ENCODE peak calls at places on chromosomes 2 and 18, in eight cellular contexts. T is A549, Z is stomach, V is H1, S is transverse colon, Y is GM12878, Q is HepG2, W is tibial nerve. X is an unnamed sample.

GRCh38 chr2:19722486-19723420 is 179.0 kb downstream of the TTC32 start:
- DNase-seq in T (no peak), Z (no peak), V (no peak), S (no peak), Y (no peak), Q (no peak), W (no peak), X (no peak)

GRCh38 chr18:66761166-66761565 is 157.3 kb upstream of the CDH19 start:
- DNase-seq in T (no peak), Z (no peak), V (no peak), S (no peak), Y (no peak), Q (no peak), W (no peak), X (no peak)

GRCh38 chr2:201235865-201236811 is 24.2 kb upstream of the CASP8 start:
- DNase-seq in T (no peak), Z (no peak), V (peak), S (peak), Y (no peak), Q (peak), W (peak), X (peak)

GRCh38 chr2:21912405-21912804 is 788.6 kb downstream of the TDRD15 start:
- DNase-seq in T (no peak), Z (no peak), V (no peak), S (no peak), Y (no peak), Q (no peak), W (no peak), X (no peak)

GRCh38 chr18:56148373-56148772 is 490.0 kb downstream of the TXNL1 start:
- DNase-seq in T (no peak), Z (no peak), V (no peak), S (no peak), Y (no peak), Q (no peak), W (no peak), X (no peak)

GRCh38 chr2:101806123-101806522 is 108.6 kb downstream of the MAP4K4 start:
- DNase-seq in T (peak), Z (no peak), V (no peak), S (no peak), Y (no peak), Q (peak), W (no peak), X (no peak)

GRCh38 chr2:240287011-240287410 is 146.6 kb upstream of the OTOS start:
- DNase-seq in T (no peak), Z (no peak), V (peak), S (no peak), Y (no peak), Q (no peak), W (no peak), X (peak)

GRCh38 chr2:45993476-45993991 is 303.7 kb upstream of the EPAS1 start:
- DNase-seq in T (peak), Z (peak), V (peak), S (peak), Y (peak), Q (peak), W (peak), X (peak)

GRCh38 chr2:222904557-222905258 is 43.9 kb downstream of the ACSL3 start:
- DNase-seq in T (no peak), Z (no peak), V (no peak), S (no peak), Y (no peak), Q (no peak), W (no peak), X (no peak)

GRCh38 chr2:109349555-109350430 is 220.8 kb downstream of the SH3RF3 start:
- DNase-seq in T (no peak), Z (peak), V (peak), S (no peak), Y (no peak), Q (no peak), W (no peak), X (peak)
- TF ChIP-seq EP300 in T (no peak), Z (no peak), V (no peak), S (no peak), Y (no peak), Q (no peak), W (no peak), X (no peak)

GRCh38 chr2:51329512-51329911 is 297.6 kb upstream of the NRXN1 start:
- DNase-seq in T (no peak), Z (no peak), V (no peak), S (no peak), Y (no peak), Q (no peak), W (no peak), X (no peak)

DNA sequence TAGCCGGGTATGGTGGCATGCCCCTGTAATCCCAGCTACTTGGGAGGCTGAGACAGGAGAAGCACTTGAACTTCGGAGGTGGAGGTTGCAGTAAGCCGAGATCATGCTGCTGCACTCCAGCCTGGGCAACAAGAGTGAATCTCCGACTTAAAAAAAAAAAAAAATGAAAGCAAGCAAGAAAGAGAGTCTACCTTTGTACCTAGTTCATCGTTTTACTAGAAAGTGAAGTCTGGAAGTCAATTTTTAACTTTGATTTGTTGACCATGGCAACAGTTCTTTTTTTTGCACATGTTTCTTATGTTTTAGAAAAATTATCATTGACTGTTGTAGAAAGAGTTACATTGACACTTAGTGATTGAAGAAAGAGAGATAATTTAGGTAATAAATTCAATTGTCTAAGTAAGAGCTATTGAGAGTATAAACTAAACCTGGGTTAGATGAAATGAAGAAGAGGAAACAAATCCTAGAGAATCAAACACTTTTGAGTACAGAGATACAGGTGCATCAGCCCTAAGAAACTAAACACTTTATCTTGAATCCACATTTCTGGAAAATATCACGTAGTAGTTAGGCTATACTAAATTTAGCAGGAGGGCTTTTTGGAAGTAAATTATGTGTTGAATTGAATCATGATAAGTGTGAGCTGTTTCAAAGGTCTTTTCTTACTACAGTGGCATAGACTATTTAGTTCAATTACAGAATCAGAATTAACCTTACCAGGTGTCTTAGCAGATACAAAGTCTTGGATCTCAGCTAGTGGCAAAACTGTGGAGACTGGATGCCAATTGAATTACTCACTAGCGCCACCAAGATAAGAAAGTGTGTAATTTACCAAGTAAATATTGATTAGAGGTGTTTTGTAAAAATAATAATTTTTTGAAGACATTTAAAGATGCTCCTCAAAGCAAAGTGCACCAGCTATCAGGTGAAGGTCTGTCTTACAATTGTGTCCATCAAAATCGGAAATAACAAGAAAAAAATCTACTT is 303.4 kb upstream of the NRXN1 start:
- DNase-seq in T (no peak), Z (no peak), V (no peak), S (no peak), Y (no peak), Q (no peak), W (no peak), X (no peak)
- TF ChIP-seq CTCF in T (no peak), Z (no peak), V (peak), S (no peak), Y (no peak), Q (no peak), W (no peak), X (no peak)

GRCh38 chr2:134138115-134138514 is 115.8 kb upstream of the MGAT5 start:
- DNase-seq in T (no peak), Z (no peak), V (no peak), S (no peak), Y (no peak), Q (no peak), W (no peak), X (no peak)

GRCh38 chr2:134134827-134135226 is 119.0 kb upstream of the MGAT5 start:
- DNase-seq in T (no peak), Z (no peak), V (no peak), S (no peak), Y (no peak), Q (no peak), W (no peak), X (no peak)

GRCh38 chr2:134135793-134136192 is 118.1 kb upstream of the MGAT5 start:
- DNase-seq in T (no peak), Z (no peak), V (no peak), S (no peak), Y (no peak), Q (no peak), W (no peak), X (no peak)

GRCh38 chr2:134136702-134137101 is 117.2 kb upstream of the MGAT5 start:
- DNase-seq in T (no peak), Z (peak), V (no peak), S (no peak), Y (no peak), Q (no peak), W (no peak), X (no peak)

GRCh38 chr2:134137182-134137595 is 116.7 kb upstream of the MGAT5 start:
- DNase-seq in T (no peak), Z (peak), V (no peak), S (no peak), Y (no peak), Q (no peak), W (no peak), X (no peak)
- H3K4me3 ChIP-seq in T (no peak), Z (no peak), V (no peak), S (no peak), Y (peak), Q (no peak), W (no peak), X (peak)

DNA sequence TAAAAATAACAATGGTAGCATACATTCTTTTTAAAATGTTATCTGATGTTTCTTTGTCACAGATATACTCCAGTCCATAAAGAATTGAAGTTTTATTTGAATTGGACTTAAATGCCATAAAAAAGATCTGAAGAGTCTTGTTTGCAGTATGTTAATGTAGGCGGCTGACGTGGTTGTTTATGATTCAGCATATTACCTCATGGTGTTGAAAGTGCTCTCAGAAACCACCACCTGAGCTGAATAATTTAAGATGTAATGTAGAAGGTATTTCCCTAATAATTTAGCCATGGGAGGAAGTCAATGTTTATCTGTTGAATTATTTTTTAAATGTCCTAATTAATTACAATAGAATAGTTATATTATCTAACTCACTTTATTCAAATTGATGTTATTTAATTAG is 58.6 kb upstream of the CHN1 start:
- DNase-seq in T (no peak), Z (no peak), V (no peak), S (no peak), Y (no peak), Q (peak), W (no peak), X (no peak)
- TF ChIP-seq EP300 in T (no peak), Z (no peak), V (no peak), S (no peak), Y (no peak), Q (no peak), W (no peak), X (no peak)

GRCh38 chr18:32418148-32418547 is 52.5 kb downstream of the GAREM1 start:
- DNase-seq in T (no peak), Z (no peak), V (no peak), S (no peak), Y (no peak), Q (peak), W (no peak), X (no peak)
- TF ChIP-seq CTCF in T (no peak), Z (no peak), V (no peak), S (no peak), Y (no peak), Q (no peak), W (no peak), X (no peak)

DNA sequence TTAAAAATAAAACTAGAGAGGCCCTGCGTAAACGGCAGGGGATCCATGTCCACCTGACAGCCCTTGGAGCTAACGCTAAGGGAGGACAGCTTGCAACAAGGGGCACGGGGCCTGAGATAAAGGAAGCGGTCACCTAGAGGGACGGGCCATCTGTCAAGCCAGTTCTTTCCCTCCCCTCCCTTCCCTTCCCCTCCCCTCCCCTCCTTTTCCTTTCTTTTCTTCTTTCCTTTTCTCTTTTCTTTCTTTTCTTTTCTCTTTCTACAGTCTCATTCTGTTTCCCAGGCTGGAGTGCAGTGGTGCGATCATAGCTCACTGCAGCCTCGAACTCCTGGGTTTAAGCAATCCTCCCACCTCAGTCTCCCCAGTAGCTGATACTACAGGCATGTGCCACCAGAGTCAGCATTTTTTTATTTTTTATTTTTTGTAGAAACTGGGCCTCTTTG is 34.5 kb upstream of the CTAGE1 start:
- DNase-seq in T (no peak), Z (no peak), V (no peak), S (no peak), Y (no peak), Q (no peak), W (no peak), X (no peak)
- H3K4me3 ChIP-seq in T (no peak), Z (no peak), V (peak), S (no peak), Y (no peak), Q (no peak), W (no peak), X (no peak)

DNA sequence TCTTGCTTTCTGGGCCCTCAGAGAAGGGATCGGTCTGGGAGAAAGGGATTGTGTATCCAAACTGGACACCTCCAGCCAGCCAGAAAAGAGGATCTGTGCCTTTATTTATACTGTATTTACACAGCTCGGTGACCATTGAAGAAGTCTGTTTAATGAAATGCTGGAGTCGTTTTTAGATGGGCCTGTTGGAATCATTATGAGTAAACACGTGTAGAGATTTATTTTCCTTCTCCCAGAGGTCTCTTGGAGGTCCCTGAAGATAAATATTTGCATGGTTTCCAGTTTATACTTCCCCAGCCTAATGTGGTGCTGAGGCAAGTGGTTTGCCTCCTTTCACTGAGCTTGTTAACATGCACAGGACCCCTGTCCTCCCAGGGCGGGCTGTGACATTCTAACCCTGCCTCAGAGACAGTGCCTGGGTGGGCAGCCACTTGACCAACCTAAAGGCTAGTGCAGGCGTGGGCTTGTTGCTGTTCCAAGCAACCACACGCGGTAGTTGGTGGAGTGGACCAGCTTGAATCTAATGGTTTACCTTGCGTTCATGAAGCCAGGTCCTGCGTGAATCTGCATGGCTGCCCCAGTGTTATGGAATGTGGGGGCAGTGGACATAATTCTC is 130.0 kb upstream of the DLX2 start:
- DNase-seq in T (no peak), Z (no peak), V (no peak), S (no peak), Y (no peak), Q (no peak), W (no peak), X (no peak)
- TF ChIP-seq EP300 in T (no peak), Z (no peak), V (no peak), S (no peak), Y (no peak), Q (no peak), W (no peak), X (no peak)

DNA sequence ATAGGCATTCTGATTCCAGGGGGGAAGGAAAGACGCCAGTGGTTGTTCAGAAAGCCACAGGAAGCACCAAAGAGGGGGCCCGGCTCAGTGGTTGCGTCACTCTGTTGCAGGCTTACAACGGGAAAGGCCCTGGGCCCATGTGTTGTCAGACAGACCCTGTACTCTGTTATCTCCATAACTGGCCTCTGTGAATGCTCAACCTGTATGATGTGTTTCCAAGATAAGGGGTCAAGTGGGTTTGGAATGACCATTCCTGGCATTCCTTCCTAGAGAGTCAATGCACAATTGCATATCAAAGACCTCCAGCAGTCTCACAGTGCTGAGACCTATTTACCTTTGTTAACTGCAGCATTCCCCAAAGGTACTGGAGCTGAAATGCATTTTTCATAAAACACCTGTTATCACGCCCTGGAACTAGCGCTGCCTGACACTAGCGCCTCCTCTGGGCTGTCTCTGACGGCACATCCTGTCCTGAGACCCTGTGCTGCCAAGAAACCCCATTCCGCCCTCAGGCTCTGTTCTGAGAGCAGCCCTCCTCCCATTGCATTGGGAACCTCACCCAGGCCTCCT is 13.2 kb upstream of the LRRFIP1 start:
- DNase-seq in T (no peak), Z (no peak), V (no peak), S (no peak), Y (no peak), Q (peak), W (no peak), X (no peak)
- TF ChIP-seq CTCF in T (no peak), Z (no peak), V (peak), S (no peak), Y (no peak), Q (peak), W (no peak), X (no peak)

GRCh38 chr2:190378883-190379237 is 29.3 kb upstream of the MFSD6 start:
- DNase-seq in T (no peak), Z (no peak), V (no peak), S (no peak), Y (no peak), Q (no peak), W (no peak), X (no peak)
- H3K4me3 ChIP-seq in T (no peak), Z (no peak), V (no peak), S (no peak), Y (no peak), Q (no peak), W (no peak), X (no peak)

GRCh38 chr2:197184959-197185586 is 125.5 kb downstream of the ANKRD44 start:
- DNase-seq in T (no peak), Z (peak), V (no peak), S (no peak), Y (no peak), Q (no peak), W (no peak), X (no peak)
- TF ChIP-seq EP300 in T (no peak), Z (no peak), V (no peak), S (no peak), Y (no peak), Q (no peak), W (no peak), X (no peak)

X was measured in esophagus muscularis mucosa.